ENCODE peak calls at places on chromosomes 13 and 19, in seven cellular contexts. I is uterus; V is stimulated activated CD8-positive, alpha-beta memory T cell treated with anti-CD3 and anti-CD28 coated beads, Interleukin-12 subunit alpha, Interleukin-12 subunit beta, amount 100 ng/mL, for 4 hours; U is cardiac muscle cell; X is GM23248; T is RWPE1; B is A549. M is an unnamed sample.

GRCh38 chr13:46831588-46832194 is 34.7 kb upstream of the ESD start:
- DNase-seq in I (peak; percentile 36), V (no peak), U (peak; percentile 66), X (peak; percentile 57), T (peak; percentile 34), B (peak; percentile 40), M (no peak)

GRCh38 chr13:111325941-111326620 is 5.6 kb downstream of the TEX29 start:
- DNase-seq in I (no peak), V (no peak), U (no peak), X (no peak), T (no peak), B (no peak), M (no peak)

GRCh38 chr13:97249093-97249787 is 27.1 kb downstream of the MBNL2 start:
- DNase-seq in I (no peak), V (no peak), U (no peak), X (no peak), T (no peak), B (no peak), M (no peak)

GRCh38 chr19:45526971-45527370 is 19.7 kb downstream of the VASP start:
- DNase-seq in I (no peak), V (no peak), U (no peak), X (no peak), T (no peak), B (no peak), M (no peak)

GRCh38 chr13:21541980-21542379 is 62.0 kb downstream of the MICU2 start:
- DNase-seq in I (no peak), V (no peak), U (peak; percentile 3), X (no peak), T (no peak), B (no peak), M (no peak)

GRCh38 chr13:102911336-102911735 is 65.5 kb downstream of the ERCC5 start:
- DNase-seq in I (no peak), V (no peak), U (no peak), X (no peak), T (peak; percentile 94), B (no peak), M (peak; percentile 22)

GRCh38 chr19:42255766-42256750 is 1.1 kb upstream of the ERF start:
- DNase-seq in I (peak; percentile 66), V (no peak), U (peak; percentile 61), X (peak; percentile 78), T (no peak), B (peak; percentile 80), M (no peak)

GRCh38 chr13:27562457-27562856 is 57.9 kb downstream of the LNX2 start:
- DNase-seq in I (no peak), V (no peak), U (no peak), X (no peak), T (no peak), B (no peak), M (no peak)

M was measured in upper lobe of left lung.